ENCODE peak calls at places on chromosome 6, in four cellular contexts. Q is cardiac muscle cell; M is effector memory CD4-positive, alpha-beta T cell; E is mesendoderm. L is an unnamed sample. For H3K27me3 and H3K36me3, the result is how much of the 10 kb centered on the place peaks cover.

GRCh38 chr6:32058511-32058963 is 20.3 kb downstream of the CYP21A2 start:
- DNase-seq in Q (no peak), M (no peak), E (no peak), L (no peak)

GRCh38 chr6:28474441-28475219 is 31.3 kb upstream of the ZSCAN23 start:
- DNase-seq in M (no peak), Q (peak), E (peak), L (peak)

GRCh38 chr6:54133186-54133585 is 21.9 kb downstream of the MLIP start:
- DNase-seq in Q (no peak), E (no peak), M (no peak), L (no peak)

GRCh38 chr6:5214570-5215052 is 46.1 kb downstream of the LYRM4 start:
- DNase-seq in Q (peak), E (peak), M (no peak), L (no peak)

GRCh38 chr6:136089885-136090284 is 160.2 kb downstream of the MTFR2 start:
- DNase-seq in M (no peak), E (no peak), Q (no peak), L (no peak)

GRCh38 chr6:168096271-168096764 is 17.3 kb upstream of the FRMD1 start:
- DNase-seq in E (no peak), Q (no peak), M (no peak), L (no peak)

GRCh38 chr6:170295519-170296422 is 4.9 kb upstream of the DLL1 start:
- DNase-seq in E (peak), Q (peak), M (no peak), L (peak)

GRCh38 chr6:152348116-152348515 is 289.0 kb downstream of the SYNE1 start:
- DNase-seq in M (no peak), E (no peak), Q (no peak), L (no peak)

GRCh38 chr6:150881911-150882481 is 16.5 kb downstream of the MTHFD1L start:
- DNase-seq in E (no peak), Q (peak), M (no peak), L (no peak)

GRCh38 chr6:135176464-135176863 is 4.6 kb upstream of the MYB start:
- DNase-seq in Q (no peak), E (no peak), M (no peak), L (no peak)

GRCh38 chr6:32271427-32271826 is 47.6 kb upstream of the NOTCH4 start:
- DNase-seq in M (no peak), E (no peak), Q (no peak), L (no peak)

GRCh38 chr6:33288942-33289783 is at the start of the genes PFDN6 and WDR46:
- DNase-seq in E (peak), M (peak), Q (peak), L (peak)

GRCh38 chr6:27889628-27890315 is 22.4 kb downstream of the OR2B2 start:
- DNase-seq in E (peak), Q (no peak), M (no peak), L (no peak)

GRCh38 chr6:57087916-57088315 is 2.1 kb upstream of the ZNF451 start:
- DNase-seq in E (peak), Q (no peak), M (no peak), L (no peak)

GRCh38 chr6:44088827-44089590 is 38.2 kb downstream of the MRPL14 start:
- DNase-seq in E (no peak), M (no peak), Q (no peak), L (no peak)

GRCh38 chr6:10962673-10963072 is 75.8 kb downstream of the SYCP2L start:
- DNase-seq in E (no peak), M (no peak), Q (no peak), L (no peak)

GRCh38 chr6:9520417-9521151 is 894.3 kb downstream of the TFAP2A start:
- DNase-seq in Q (no peak), E (no peak), M (no peak), L (no peak)

GRCh38 chr6:150119256-150119655 is 23.6 kb upstream of the PPP1R14C start:
- DNase-seq in E (no peak), M (no peak), Q (no peak), L (no peak)

GRCh38 chr6:34514593-34515472 is 41.3 kb downstream of the SPDEF start:
- DNase-seq in E (peak), M (no peak), Q (peak), L (no peak)

GRCh38 chr6:157045831-157046454 is 268.8 kb downstream of the ARID1B start:
- DNase-seq in E (peak), M (no peak), Q (peak), L (no peak)

GRCh38 chr6:38155576-38156204 is 336.2 kb downstream of the ZFAND3 start:
- DNase-seq in E (no peak), Q (no peak), M (no peak), L (no peak)

GRCh38 chr6:17394192-17394611 is 807 bp downstream of the CAP2 start:
- DNase-seq in E (peak), Q (peak), M (no peak), L (no peak)

GRCh38 chr6:129552413-129552812 is 157.6 kb downstream of the ARHGAP18 start:
- DNase-seq in Q (no peak), M (no peak), E (no peak), L (no peak)

GRCh38 chr6:134519456-134519855 is 201.5 kb upstream of the SGK1 start:
- DNase-seq in E (no peak), M (no peak), Q (no peak), L (peak)

GRCh38 chr6:33740204-33740608 is 6.5 kb downstream of the IP6K3 start:
- DNase-seq in Q (no peak), E (no peak), M (no peak), L (no peak)

GRCh38 chr6:12012231-12012565 is at the start of gene HIVEP1:
- DNase-seq in Q (peak), M (no peak), E (peak), L (no peak)

GRCh38 chr6:56803594-56803993 is 151.3 kb upstream of the BEND6 start:
- DNase-seq in Q (no peak), E (no peak), M (no peak), L (no peak)

GRCh38 chr6:65064844-65065243 is 642.2 kb downstream of the EYS start:
- DNase-seq in Q (no peak), M (no peak), E (no peak), L (no peak)

GRCh38 chr6:111367393-111368088 is 115.5 kb downstream of the REV3L start:
- DNase-seq in M (no peak), E (no peak), Q (no peak), L (no peak)

GRCh38 chr6:148177589-148178233 is 164.9 kb upstream of the SASH1 start:
- DNase-seq in Q (peak), M (no peak), E (peak), L (peak)

DNA sequence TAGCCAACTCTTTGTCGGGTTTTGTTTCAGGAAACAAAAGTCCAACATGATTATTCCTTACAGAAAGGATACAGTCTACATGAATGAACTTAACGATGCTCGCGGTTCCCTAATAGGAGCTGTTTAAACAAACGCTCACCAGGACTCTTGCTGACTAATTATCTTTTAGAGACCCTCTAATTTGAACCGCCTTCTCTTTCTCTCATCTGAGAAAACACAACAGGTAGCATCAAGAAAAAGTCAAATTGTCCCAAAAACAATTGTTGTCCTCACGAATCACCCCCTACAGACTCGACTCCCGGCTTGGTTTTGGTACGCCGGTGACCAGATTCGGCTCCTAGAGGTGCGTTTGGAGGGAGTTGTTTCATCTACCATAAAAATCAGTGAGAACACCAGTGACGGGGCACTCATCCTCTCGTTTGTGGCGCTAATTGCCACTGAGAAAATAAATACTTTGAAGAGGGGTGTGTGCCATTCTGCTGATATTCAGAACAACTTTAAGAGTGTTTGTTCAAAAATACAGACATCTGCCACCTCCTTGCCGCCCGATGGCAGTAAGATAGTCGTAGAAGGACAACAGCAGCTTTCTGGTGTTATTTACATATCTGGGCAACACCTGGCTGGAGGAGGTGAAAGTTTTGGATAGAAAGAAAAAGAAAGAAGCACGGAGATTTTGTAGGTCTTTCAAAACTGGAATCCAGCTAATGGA is 1.1 kb upstream of the SIM1 start:
- DNase-seq in E (no peak), Q (no peak), M (no peak), L (no peak)
- H3K27me3 ChIP-seq in E (half or more), Q (half or more), M (half or more), L (half or more)

DNA sequence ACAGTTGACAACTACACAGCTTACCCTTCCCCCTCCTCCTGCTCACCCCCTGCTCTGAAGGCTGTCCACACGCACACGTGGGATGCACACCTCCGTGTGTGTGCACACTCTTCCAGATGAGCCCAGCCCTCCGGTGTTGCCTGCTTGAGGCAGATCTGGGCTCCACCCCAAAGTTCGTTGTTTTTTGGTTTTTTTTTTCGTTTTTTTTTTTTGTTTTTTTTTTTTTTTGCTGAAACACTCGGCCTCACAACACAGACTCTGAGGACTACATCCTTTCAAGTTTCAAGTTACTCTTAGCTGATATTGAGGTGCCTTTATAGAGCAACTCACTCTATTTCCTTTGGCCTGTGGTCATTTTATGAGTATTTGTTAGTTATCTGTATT is 88.2 kb downstream of the RREB1 start:
- DNase-seq in Q (no peak), E (no peak), M (no peak), L (no peak)
- H3K36me3 ChIP-seq in Q (under half), E (under half), M (under half), L (under half)

GRCh38 chr6:107489636-107490567 is at the start of gene SOBP:
- DNase-seq in Q (peak), E (peak), M (no peak), L (peak)

GRCh38 chr6:107493158-107494057 is 3.5 kb downstream of the SOBP start:
- DNase-seq in M (no peak), Q (peak), E (no peak), L (no peak)

GRCh38 chr6:107491059-107491609 is 1.2 kb downstream of the SOBP start:
- DNase-seq in M (no peak), Q (peak), E (peak), L (peak)

GRCh38 chr6:107490568-107491058 is 696 bp downstream of the SOBP start:
- DNase-seq in E (no peak), Q (no peak), M (no peak), L (no peak)

GRCh38 chr6:107491791-107492674 is 2.1 kb downstream of the SOBP start:
- DNase-seq in Q (no peak), M (no peak), E (no peak), L (no peak)
- H3K27me3 ChIP-seq in Q (under half), M (under half), E (under half), L (under half)

GRCh38 chr6:36201612-36202011 is 5.1 kb downstream of the BRPF3 start:
- DNase-seq in M (no peak), E (no peak), Q (no peak), L (peak)
- H3K36me3 ChIP-seq in M (under half), E (under half), Q (under half), L (under half)

GRCh38 chr6:3908961-3909360 is 59.8 kb downstream of the FAM50B start:
- DNase-seq in M (no peak), E (no peak), Q (no peak), L (no peak)

GRCh38 chr6:3908223-3908622 is 59.0 kb downstream of the FAM50B start:
- DNase-seq in M (no peak), E (no peak), Q (no peak), L (no peak)

GRCh38 chr6:3911130-3911529 is 62.0 kb downstream of the FAM50B start:
- DNase-seq in Q (no peak), M (no peak), E (no peak), L (no peak)

GRCh38 chr6:3911614-3912336 is 62.6 kb downstream of the FAM50B start:
- DNase-seq in M (no peak), Q (no peak), E (peak), L (no peak)

DNA sequence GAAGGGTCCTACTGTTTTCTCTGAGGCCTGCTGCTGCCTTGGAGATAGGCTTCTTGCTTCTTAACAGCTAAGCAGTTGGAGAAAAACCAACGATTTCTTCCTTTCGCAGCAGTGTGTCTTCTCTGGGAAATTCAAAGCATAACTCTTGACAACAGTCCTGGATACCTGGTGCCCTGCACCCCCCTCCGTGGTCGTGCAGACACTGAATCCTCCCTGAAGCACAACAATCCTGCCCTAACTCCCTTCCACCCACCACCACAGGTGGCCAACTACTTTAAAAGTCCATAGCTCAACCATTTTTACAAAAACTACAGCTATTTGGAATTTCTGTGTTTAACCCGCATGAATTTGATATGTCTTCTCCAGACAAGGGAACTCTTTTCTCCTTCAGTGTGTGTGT is 61.1 kb downstream of the FAM50B start:
- DNase-seq in Q (no peak), E (no peak), M (no peak), L (no peak)
- H3K27me3 ChIP-seq in Q (under half), E (under half), M (under half), L (under half)

L was measured in CD4-positive, alpha-beta memory T cell.